ENCODE peak calls at places on chromosomes 12 and 14, in five cellular contexts. U, K, L, Z and I are unnamed samples.

GRCh38 chr12:132268674-132269073 is 60.7 kb downstream of the GALNT9 start:
- DNase-seq in U (no peak), K (no peak), L (no peak), Z (no peak), I (no peak)

GRCh38 chr14:31530136-31530535 is 31.1 kb upstream of the NUBPL start:
- DNase-seq in U (peak; percentile 3), K (no peak), L (no peak), Z (no peak), I (no peak)

GRCh38 chr12:61452076-61452475 is 808.1 kb upstream of the USP15 start:
- DNase-seq in U (no peak), K (no peak), L (no peak), Z (no peak), I (no peak)

GRCh38 chr12:70317781-70318180 is 48.3 kb upstream of the KCNMB4 start:
- DNase-seq in U (no peak), K (no peak), L (no peak), Z (no peak), I (no peak)

GRCh38 chr12:84397279-84397678 is 515.3 kb downstream of the SLC6A15 start:
- DNase-seq in U (no peak), K (no peak), L (no peak), Z (no peak), I (no peak)

GRCh38 chr12:59927041-59927440 is 331.2 kb downstream of the SLC16A7 start:
- DNase-seq in U (no peak), K (no peak), L (no peak), Z (no peak), I (no peak)

GRCh38 chr14:97380539-97380941 is 583.4 kb downstream of the VRK1 start:
- DNase-seq in U (no peak), K (no peak), L (no peak), Z (no peak), I (no peak)

GRCh38 chr12:69117566-69118266 is 121.7 kb upstream of the CPSF6 start:
- DNase-seq in U (no peak), K (no peak), L (no peak), Z (no peak), I (no peak)

GRCh38 chr12:14614704-14615121 is 47.0 kb upstream of the PLBD1 start:
- DNase-seq in U (no peak), K (peak; percentile 14), L (no peak), Z (no peak), I (no peak)

GRCh38 chr12:59181378-59181777 is 261.1 kb upstream of the LRIG3 start:
- DNase-seq in U (no peak), K (no peak), L (no peak), Z (no peak), I (no peak)

GRCh38 chr14:69694730-69695663 is 71.9 kb upstream of the SRSF5 start:
- DNase-seq in U (no peak), K (no peak), L (no peak), Z (no peak), I (no peak)

GRCh38 chr12:5665615-5666014 is 233.7 kb downstream of the NTF3 start:
- DNase-seq in U (peak; percentile 51), K (no peak), L (no peak), Z (no peak), I (no peak)

GRCh38 chr14:90730367-90730766 is 85.9 kb downstream of the TTC7B start:
- DNase-seq in U (no peak), K (peak; percentile 8), L (no peak), Z (no peak), I (no peak)

GRCh38 chr12:40313928-40314327 is 89.1 kb downstream of the LRRK2 start:
- DNase-seq in U (no peak), K (no peak), L (no peak), Z (no peak), I (no peak)

GRCh38 chr14:34051966-34052657 is 101.2 kb upstream of the EGLN3 start:
- DNase-seq in U (peak; percentile 75), K (no peak), L (no peak), Z (peak; percentile 24), I (no peak)

GRCh38 chr12:132411457-132411856 is 78.5 kb upstream of the FBRSL1 start:
- DNase-seq in U (no peak), K (no peak), L (no peak), Z (no peak), I (no peak)

GRCh38 chr12:124302807-124303578 is 8.1 kb downstream of the RFLNA start:
- DNase-seq in U (no peak), K (no peak), L (no peak), Z (no peak), I (no peak)

GRCh38 chr12:31206038-31206670 is 119.8 kb downstream of the SINHCAF start:
- DNase-seq in U (peak; percentile 71), K (peak; percentile 75), L (no peak), Z (no peak), I (no peak)

GRCh38 chr14:105023791-105024480 is 3.1 kb upstream of the CDCA4 start:
- DNase-seq in U (peak; percentile 62), K (no peak), L (no peak), Z (no peak), I (no peak)

GRCh38 chr12:32257695-32258496 is 141.5 kb upstream of the FGD4 start:
- DNase-seq in U (no peak), K (no peak), L (no peak), Z (no peak), I (no peak)

GRCh38 chr12:107379852-107380567 is 286.7 kb upstream of the CRY1 start:
- DNase-seq in U (no peak), K (no peak), L (no peak), Z (no peak), I (no peak)

GRCh38 chr12:52741378-52742195 is 35.6 kb downstream of the KRT76 start:
- DNase-seq in U (peak; percentile 51), K (peak; percentile 89), L (peak; percentile 61), Z (peak; percentile 26), I (peak; percentile 54)

GRCh38 chr14:73491256-73491976 is 683 bp downstream of the RIOX1 start:
- DNase-seq in U (peak; percentile 77), K (peak; percentile 68), L (no peak), Z (peak; percentile 64), I (peak; percentile 59)

GRCh38 chr12:6700646-6701051 is at the start of gene PIANP:
- DNase-seq in U (peak; percentile 40), K (peak; percentile 58), L (no peak), Z (peak; percentile 41), I (no peak)

GRCh38 chr12:68667896-68668295 is 18.9 kb upstream of the NUP107 start:
- DNase-seq in U (no peak), K (peak; percentile 39), L (no peak), Z (no peak), I (no peak)

GRCh38 chr12:6226701-6227096 is 26.5 kb downstream of the CD9 start:
- DNase-seq in U (no peak), K (no peak), L (no peak), Z (peak; percentile 64), I (peak; percentile 77)

GRCh38 chr14:72120315-72120714 is 188.1 kb downstream of the RGS6 start:
- DNase-seq in U (no peak), K (no peak), L (no peak), Z (no peak), I (no peak)

DNA sequence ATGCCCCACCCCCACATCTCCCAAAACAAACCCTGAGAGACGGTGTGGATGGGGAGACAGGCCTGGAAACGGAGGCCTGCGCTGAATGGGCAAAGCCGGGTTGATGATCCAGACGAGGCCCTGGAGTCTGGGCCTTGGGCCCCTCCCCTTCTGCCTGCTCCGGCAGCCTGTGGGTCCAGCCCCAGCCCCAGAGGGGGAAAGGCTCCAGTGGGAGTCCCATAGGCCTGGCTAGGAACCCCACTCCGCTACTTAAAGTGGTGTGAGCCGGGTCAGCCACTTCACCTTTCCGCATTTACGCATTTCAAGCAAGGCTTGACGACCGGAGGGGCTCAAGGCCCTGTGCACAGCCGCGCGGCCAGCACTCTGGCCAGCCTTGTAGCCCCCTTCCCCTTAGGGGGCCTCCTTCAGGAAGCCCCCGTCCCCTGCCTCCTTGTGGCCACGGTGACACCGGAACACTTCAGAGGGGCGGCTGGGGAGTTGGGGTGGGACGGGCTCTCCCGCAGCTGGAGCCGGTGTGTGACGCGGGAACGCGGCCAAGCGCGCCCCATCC is 608 bp upstream of the TNFAIP2 start:
- DNase-seq in U (no peak), K (no peak), L (no peak), Z (peak; percentile 44), I (peak; percentile 34)
- H3K4me3 ChIP-seq in U (peak overlapping the region; percentile 24), K (peak overlapping the region; percentile 55), L (peak overlapping the region; percentile 68), Z (peak overlapping the region; percentile 79), I (peak overlapping the region; percentile 91)

GRCh38 chr14:65241125-65241752 is 138.9 kb upstream of the MAX start:
- DNase-seq in U (no peak), K (no peak), L (no peak), Z (no peak), I (no peak)
- H3K27ac ChIP-seq in U (no peak overlapping the region), K (no peak overlapping the region), L (no peak overlapping the region), Z (no peak overlapping the region), I (no peak overlapping the region)

DNA sequence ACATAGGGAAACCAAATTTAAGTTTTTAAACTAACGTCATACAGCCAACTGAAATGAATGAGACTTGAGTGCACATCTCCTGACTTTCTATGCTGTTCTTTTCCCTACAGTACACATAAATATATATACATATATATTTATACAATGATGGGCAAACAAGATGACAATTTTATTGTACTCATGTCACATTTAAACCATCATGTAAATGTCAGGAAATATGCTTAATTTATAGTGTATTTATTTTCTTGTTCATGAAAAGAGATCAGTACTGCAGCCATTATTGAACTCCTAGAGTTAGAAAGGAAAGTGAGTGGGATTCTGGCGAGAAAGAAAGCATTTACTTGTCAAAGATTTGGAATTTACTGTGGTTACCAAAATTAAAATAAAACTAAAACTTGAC is 144.4 kb downstream of the RAD51B start:
- DNase-seq in U (no peak), K (no peak), L (no peak), Z (no peak), I (no peak)
- H3K4me3 ChIP-seq in U (no peak overlapping the region), K (no peak overlapping the region), L (peak overlapping the region; percentile 24), Z (no peak overlapping the region), I (peak overlapping the region; percentile 21)

GRCh38 chr14:60648934-60649814 is at the start of gene SIX1:
- DNase-seq in U (peak; percentile 84), K (peak; percentile 97), L (no peak), Z (peak; percentile 86), I (peak; percentile 59)

GRCh38 chr14:60648169-60648933 is 926 bp downstream of the SIX1 start:
- DNase-seq in U (no peak), K (peak; percentile 45), L (no peak), Z (peak; percentile 62), I (no peak)

GRCh38 chr14:60647837-60648168 is 1.5 kb downstream of the SIX1 start:
- DNase-seq in U (no peak), K (no peak), L (no peak), Z (no peak), I (no peak)

GRCh38 chr14:60646202-60646886 is 2.9 kb downstream of the SIX1 start:
- DNase-seq in U (no peak), K (peak; percentile 78), L (no peak), Z (no peak), I (no peak)

DNA sequence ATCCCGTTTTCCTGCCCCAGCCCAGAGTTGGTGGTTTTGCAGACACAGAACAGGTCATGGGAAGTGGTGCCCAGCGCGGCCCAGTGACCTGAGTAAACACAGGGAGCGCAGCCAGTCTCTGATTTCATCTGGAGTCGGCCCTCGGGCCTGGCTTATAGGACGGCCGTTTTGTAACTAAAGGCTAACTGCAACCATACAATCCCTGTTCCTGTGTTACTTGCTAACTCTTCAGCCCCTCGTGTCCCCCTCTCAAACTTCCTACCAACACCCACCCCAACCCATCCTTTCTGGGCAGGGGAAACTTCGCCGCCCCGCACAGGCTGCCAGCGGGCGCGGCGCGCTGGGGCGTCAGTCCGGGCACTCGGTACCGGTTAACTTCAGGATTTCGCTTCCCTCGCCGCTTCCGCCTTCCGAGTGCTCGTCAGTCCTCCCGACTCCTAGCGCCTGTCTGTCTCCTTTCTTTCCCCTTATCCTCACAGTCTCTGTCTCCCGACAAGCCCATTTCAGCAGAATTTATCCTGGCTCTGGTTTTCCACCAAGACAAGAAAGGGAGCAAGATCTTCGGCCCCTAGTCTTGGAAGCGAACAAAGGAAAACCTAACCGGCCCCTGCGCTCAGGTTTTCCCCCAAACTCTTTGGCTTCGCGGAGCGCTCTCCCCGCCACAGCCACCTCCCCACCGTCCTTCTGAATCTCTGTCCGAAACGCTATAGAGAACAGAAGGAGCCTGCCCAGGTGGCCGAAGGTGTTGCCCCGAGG is 2.0 kb downstream of the SIX1 start:
- DNase-seq in U (peak; percentile 48), K (peak; percentile 75), L (no peak), Z (peak; percentile 74), I (no peak)
- H3K27ac ChIP-seq in U (peak overlapping the region; percentile 81), K (no peak overlapping the region), L (no peak overlapping the region), Z (peak overlapping the region; percentile 93), I (no peak overlapping the region)